ENCODE peak calls at places on chromosomes 4 and X, in ten cellular contexts. O is uterus, C is HL-60, G is WERI-Rb-1, R is tibial artery, W is lung, P is body of pancreas, Q is breast epithelium, A is AG04450, F is PC-9. X is an unnamed sample.

GRCh38 chr4:92606227-92606626 is 302.5 kb downstream of the GRID2 start:
- DNase-seq in P (no peak), O (no peak), C (no peak), Q (no peak), F (no peak), R (no peak), A (no peak), G (no peak), W (no peak), X (no peak)

GRCh38 chr4:13151178-13151577 is 333.0 kb downstream of the RAB28 start:
- DNase-seq in R (no peak), A (no peak), O (no peak), Q (no peak), W (no peak), G (no peak), P (no peak), C (no peak), F (no peak), X (no peak)

GRCh38 chr4:183449193-183449888 is 4.9 kb downstream of the CDKN2AIP start:
- DNase-seq in P (no peak), F (no peak), R (no peak), A (peak), G (no peak), O (no peak), C (no peak), W (no peak), Q (no peak), X (no peak)

GRCh38 chr4:145583656-145584055 is 35.5 kb upstream of the MMAA start:
- DNase-seq in F (no peak), C (no peak), O (no peak), R (no peak), P (no peak), G (no peak), A (no peak), W (no peak), Q (no peak), X (no peak)

GRCh38 chr4:47032405-47033106 is 1.2 kb downstream of the GABRB1 start:
- DNase-seq in R (peak), O (peak), Q (no peak), C (peak), F (no peak), A (peak), W (peak), P (peak), G (peak), X (peak)

GRCh38 chr4:99200148-99200547 is 18.9 kb downstream of the ADH6 start:
- DNase-seq in Q (no peak), O (no peak), P (no peak), R (no peak), F (no peak), A (no peak), G (no peak), C (no peak), W (no peak), X (no peak)

GRCh38 chrX:43753637-43754036 is 97.5 kb downstream of the MAOA start:
- DNase-seq in P (no peak), A (no peak), R (no peak), G (no peak), F (no peak), Q (no peak), C (no peak), O (no peak), W (no peak), X (no peak)

GRCh38 chr4:123250843-123251242 is 145.8 kb upstream of the SPRY1 start:
- DNase-seq in O (peak), R (peak), C (no peak), F (no peak), P (peak), G (no peak), A (peak), W (peak), Q (peak), X (no peak)

GRCh38 chr4:3690576-3691152 is 75.5 kb upstream of the ADRA2C start:
- DNase-seq in R (no peak), G (peak), O (no peak), C (no peak), W (no peak), F (no peak), A (no peak), Q (no peak), P (no peak), X (no peak)

GRCh38 chr4:152628128-152628527 is 51.7 kb downstream of the TMEM154 start:
- DNase-seq in F (no peak), G (no peak), A (no peak), P (no peak), C (no peak), R (no peak), W (no peak), Q (peak), O (no peak), X (no peak)

GRCh38 chr4:90616711-90617110 is 489.5 kb downstream of the CCSER1 start:
- DNase-seq in C (no peak), G (peak), Q (no peak), F (no peak), P (no peak), W (no peak), A (no peak), O (no peak), R (no peak), X (no peak)

GRCh38 chr4:73070072-73070385 is 513 bp upstream of the COX18 start:
- DNase-seq in R (no peak), G (no peak), P (no peak), F (no peak), C (no peak), W (no peak), O (no peak), Q (no peak), A (no peak), X (no peak)

GRCh38 chr4:174591243-174592021 is 69.1 kb upstream of the HPGD start:
- DNase-seq in G (no peak), Q (no peak), O (no peak), R (no peak), F (no peak), W (no peak), A (no peak), P (no peak), C (peak), X (no peak)

GRCh38 chr4:30744386-30744785 is 24.2 kb downstream of the PCDH7 start:
- DNase-seq in R (no peak), F (no peak), P (no peak), C (no peak), W (no peak), G (no peak), A (no peak), O (no peak), Q (no peak), X (no peak)

GRCh38 chr4:55359397-55359916 is 13.4 kb downstream of the SRD5A3 start:
- DNase-seq in G (no peak), Q (no peak), O (peak), F (no peak), C (no peak), P (no peak), W (no peak), R (peak), A (no peak), X (no peak)

GRCh38 chr4:10622728-10623127 is 61.8 kb downstream of the CLNK start:
- DNase-seq in G (peak), O (no peak), P (no peak), R (no peak), A (no peak), W (no peak), F (no peak), Q (no peak), C (no peak), X (no peak)

GRCh38 chr4:155522201-155522600 is 144.4 kb upstream of the GUCY1A1 start:
- DNase-seq in R (no peak), P (no peak), C (no peak), Q (no peak), W (no peak), O (no peak), F (no peak), G (no peak), A (peak), X (no peak)

GRCh38 chr4:2363951-2364653 is 54.3 kb downstream of the ZFYVE28 start:
- DNase-seq in R (no peak), W (no peak), G (peak), P (no peak), F (no peak), C (no peak), Q (no peak), O (no peak), A (no peak), X (no peak)
- H3K27ac ChIP-seq in R (peak), W (no peak), G (no peak), P (peak), F (no peak), C (no peak), Q (peak), O (no peak), A (no peak), X (peak)

DNA sequence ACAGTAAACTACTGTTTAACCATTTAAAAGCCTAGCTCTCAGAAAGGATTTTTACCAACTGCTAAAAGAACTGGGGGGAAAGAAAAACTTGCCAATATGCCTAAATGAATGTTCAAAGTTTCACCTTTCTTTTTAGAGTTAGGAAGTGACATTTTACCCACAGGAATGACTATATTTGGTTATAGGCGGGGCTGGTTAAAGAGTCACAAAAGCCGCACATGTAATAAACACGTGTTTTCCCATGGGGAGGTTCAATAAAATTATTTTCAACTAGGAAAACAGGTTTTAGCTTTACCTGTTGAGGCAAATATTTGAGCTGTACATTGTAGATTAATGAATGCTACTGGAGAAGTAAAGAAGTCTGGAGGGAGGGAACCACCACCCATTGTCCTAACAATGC is 41.6 kb upstream of the UGDH start:
- DNase-seq in O (no peak), P (peak), W (no peak), G (no peak), F (peak), A (no peak), Q (no peak), R (no peak), C (no peak), X (no peak)
- H3K4me3 ChIP-seq in O (no peak), P (no peak), W (no peak), G (no peak), F (no peak), A (no peak), Q (no peak), R (no peak), C (no peak), X (no peak)

GRCh38 chr4:80459918-80460473 is 124.5 kb downstream of the CFAP299 start:
- DNase-seq in C (no peak), F (no peak), G (no peak), Q (no peak), O (no peak), R (no peak), A (no peak), W (no peak), P (no peak), X (no peak)
- TF ChIP-seq CTCF in C (no peak), F (no peak), G (peak), Q (no peak), O (no peak), R (no peak), A (no peak), W (no peak), P (no peak), X (no peak)

GRCh38 chrX:13091111-13091765 is 46.8 kb upstream of the FAM9C start:
- DNase-seq in G (no peak), Q (no peak), C (peak), O (no peak), A (no peak), W (no peak), P (no peak), F (no peak), R (no peak), X (no peak)

GRCh38 chrX:13087322-13088154 is 43.1 kb upstream of the FAM9C start:
- DNase-seq in R (no peak), C (peak), F (peak), O (no peak), P (no peak), W (no peak), G (no peak), A (no peak), Q (no peak), X (no peak)

GRCh38 chrX:13092455-13092941 is 48.1 kb upstream of the FAM9C start:
- DNase-seq in R (no peak), W (no peak), O (no peak), F (peak), Q (peak), C (peak), G (no peak), A (no peak), P (peak), X (no peak)

GRCh38 chrX:13088155-13088485 is 43.7 kb upstream of the FAM9C start:
- DNase-seq in A (no peak), C (peak), R (no peak), W (no peak), Q (no peak), O (no peak), G (no peak), F (no peak), P (no peak), X (no peak)

GRCh38 chrX:13090261-13091110 is 46.1 kb upstream of the FAM9C start:
- DNase-seq in W (no peak), Q (no peak), G (no peak), C (peak), F (no peak), P (no peak), O (no peak), R (no peak), A (no peak), X (no peak)
- H3K27ac ChIP-seq in W (peak), Q (peak), G (no peak), C (peak), F (no peak), P (peak), O (peak), R (peak), A (peak), X (peak)

GRCh38 chrX:79146552-79147390 is 2.3 kb downstream of the GPR174 start:
- DNase-seq in O (no peak), F (no peak), W (no peak), A (no peak), G (no peak), C (no peak), R (no peak), P (no peak), Q (no peak), X (no peak)

GRCh38 chrX:79153348-79153747 is 8.9 kb downstream of the GPR174 start:
- DNase-seq in A (no peak), G (no peak), O (no peak), Q (no peak), R (no peak), W (no peak), P (no peak), F (no peak), C (no peak), X (no peak)

GRCh38 chrX:79147477-79147876 is 3.0 kb downstream of the GPR174 start:
- DNase-seq in G (no peak), P (no peak), F (no peak), C (no peak), A (no peak), W (no peak), Q (no peak), R (no peak), O (no peak), X (no peak)
- H3K4me3 ChIP-seq in G (no peak), P (no peak), F (no peak), C (no peak), A (no peak), W (no peak), Q (no peak), R (no peak), O (no peak), X (no peak)

DNA sequence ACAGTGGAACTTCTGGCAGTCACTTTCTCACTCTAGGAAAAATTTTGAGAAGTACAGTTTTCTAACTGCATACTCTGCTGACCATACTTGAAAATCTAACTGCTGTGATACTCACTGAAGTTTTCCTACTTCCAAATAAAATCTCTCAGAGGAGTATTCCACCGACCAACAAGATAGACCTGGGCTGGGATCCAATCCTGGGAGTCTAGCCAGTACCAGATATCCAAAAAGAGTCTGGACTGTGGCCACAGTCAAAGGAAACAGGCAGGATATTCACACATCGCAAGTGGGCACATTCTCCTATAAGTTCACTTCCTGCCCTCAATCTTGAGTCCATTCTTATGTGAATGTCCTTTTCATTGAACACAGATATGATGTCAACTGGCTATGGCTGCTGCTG is 1138.7 kb upstream of the PCDH7 start:
- DNase-seq in O (peak), G (no peak), P (peak), C (no peak), F (no peak), A (no peak), R (no peak), Q (no peak), W (no peak), X (peak)
- TF ChIP-seq CTCF in O (no peak), G (no peak), P (no peak), C (no peak), F (no peak), A (no peak), R (no peak), Q (no peak), W (no peak), X (no peak)

X was measured in dorsolateral prefrontal cortex.